ENCODE peak calls at places on chromosomes 3 and 15, in six cellular contexts. A, R, D, O, F and C are unnamed samples.

GRCh38 chr3:27559835-27560234 is 75.7 kb upstream of the SLC4A7 start:
- DNase-seq in F (no peak), A (peak; percentile 76), D (peak; percentile 63), R (no peak), O (peak; percentile 88), C (no peak)

GRCh38 chr3:143078883-143079282 is 40.7 kb upstream of the CHST2 start:
- DNase-seq in R (no peak), A (no peak), D (no peak), F (no peak), O (peak; percentile 76), C (peak; percentile 40)

GRCh38 chr3:128051459-128051836 is 789 bp upstream of the SEC61A1 start:
- DNase-seq in D (no peak), R (no peak), F (no peak), A (no peak), O (no peak), C (no peak)

GRCh38 chr3:106814231-106814630 is 563.0 kb upstream of the CCDC54 start:
- DNase-seq in A (no peak), O (no peak), R (no peak), D (peak; percentile 56), F (no peak), C (no peak)

GRCh38 chr15:62549345-62549970 is 384.4 kb upstream of the C2CD4B start:
- DNase-seq in D (no peak), R (no peak), O (peak; percentile 33), A (no peak), F (no peak), C (peak; percentile 9)

GRCh38 chr3:159200176-159200575 is 398.3 kb downstream of the MFSD1 start:
- DNase-seq in D (no peak), O (no peak), R (no peak), F (no peak), A (no peak), C (peak; percentile 41)

GRCh38 chr3:196274585-196274984 is 12.9 kb downstream of the PCYT1A start:
- DNase-seq in F (no peak), D (no peak), A (no peak), R (no peak), O (peak; percentile 19), C (no peak)

GRCh38 chr3:105915524-105915923 is 46.7 kb upstream of the CBLB start:
- DNase-seq in A (no peak), F (no peak), D (no peak), O (no peak), R (no peak), C (no peak)

GRCh38 chr3:158768361-158768787 is 33.5 kb upstream of the MFSD1 start:
- DNase-seq in F (peak; percentile 68), R (peak; percentile 26), O (peak; percentile 78), D (peak; percentile 79), A (peak; percentile 65), C (peak; percentile 29)

GRCh38 chr3:64653101-64653500 is 34.7 kb downstream of the ADAMTS9 start:
- DNase-seq in D (no peak), R (no peak), A (no peak), F (no peak), O (no peak), C (no peak)

GRCh38 chr15:74414603-74415338 is 19.0 kb downstream of the SEMA7A start:
- DNase-seq in F (no peak), R (no peak), O (no peak), D (no peak), A (no peak), C (no peak)
- TF ChIP-seq POLR2A in F (no peak), R (no peak), O (no peak), D (no peak), A (no peak), C (no peak)

GRCh38 chr3:30919600-30919999 is 25.1 kb upstream of the GADL1 start:
- DNase-seq in R (no peak), O (no peak), F (no peak), A (no peak), D (no peak), C (no peak)
- TF ChIP-seq POLR2A in R (no peak), O (no peak), F (no peak), A (no peak), D (no peak), C (no peak)

GRCh38 chr3:133408366-133408765 is 8.5 kb downstream of the BFSP2 start:
- DNase-seq in F (no peak), R (no peak), D (no peak), O (peak; percentile 58), A (no peak), C (no peak)
- TF ChIP-seq POLR2A in F (no peak), R (no peak), D (no peak), O (no peak), A (no peak), C (no peak)

GRCh38 chr3:9901967-9902366 is 681 bp upstream of the IL17RE start:
- DNase-seq in A (no peak), F (no peak), R (no peak), D (no peak), O (no peak), C (no peak)

GRCh38 chr3:9903904-9904303 is 1.3 kb downstream of the IL17RE start:
- DNase-seq in D (no peak), R (no peak), A (peak; percentile 71), O (no peak), F (no peak), C (no peak)

GRCh38 chr3:9899289-9899791 is 3.3 kb upstream of the IL17RE start:
- DNase-seq in R (no peak), A (no peak), F (no peak), O (no peak), D (no peak), C (no peak)

GRCh38 chr3:9903238-9903624 is 583 bp downstream of the IL17RE start:
- DNase-seq in R (no peak), A (no peak), O (peak; percentile 52), F (no peak), D (no peak), C (no peak)

GRCh38 chr3:9902372-9903237 is at the start of gene IL17RE:
- DNase-seq in O (no peak), D (no peak), F (no peak), R (no peak), A (no peak), C (no peak)
- TF ChIP-seq POLR2A in O (no peak), D (no peak), F (no peak), R (no peak), A (no peak), C (no peak)

DNA sequence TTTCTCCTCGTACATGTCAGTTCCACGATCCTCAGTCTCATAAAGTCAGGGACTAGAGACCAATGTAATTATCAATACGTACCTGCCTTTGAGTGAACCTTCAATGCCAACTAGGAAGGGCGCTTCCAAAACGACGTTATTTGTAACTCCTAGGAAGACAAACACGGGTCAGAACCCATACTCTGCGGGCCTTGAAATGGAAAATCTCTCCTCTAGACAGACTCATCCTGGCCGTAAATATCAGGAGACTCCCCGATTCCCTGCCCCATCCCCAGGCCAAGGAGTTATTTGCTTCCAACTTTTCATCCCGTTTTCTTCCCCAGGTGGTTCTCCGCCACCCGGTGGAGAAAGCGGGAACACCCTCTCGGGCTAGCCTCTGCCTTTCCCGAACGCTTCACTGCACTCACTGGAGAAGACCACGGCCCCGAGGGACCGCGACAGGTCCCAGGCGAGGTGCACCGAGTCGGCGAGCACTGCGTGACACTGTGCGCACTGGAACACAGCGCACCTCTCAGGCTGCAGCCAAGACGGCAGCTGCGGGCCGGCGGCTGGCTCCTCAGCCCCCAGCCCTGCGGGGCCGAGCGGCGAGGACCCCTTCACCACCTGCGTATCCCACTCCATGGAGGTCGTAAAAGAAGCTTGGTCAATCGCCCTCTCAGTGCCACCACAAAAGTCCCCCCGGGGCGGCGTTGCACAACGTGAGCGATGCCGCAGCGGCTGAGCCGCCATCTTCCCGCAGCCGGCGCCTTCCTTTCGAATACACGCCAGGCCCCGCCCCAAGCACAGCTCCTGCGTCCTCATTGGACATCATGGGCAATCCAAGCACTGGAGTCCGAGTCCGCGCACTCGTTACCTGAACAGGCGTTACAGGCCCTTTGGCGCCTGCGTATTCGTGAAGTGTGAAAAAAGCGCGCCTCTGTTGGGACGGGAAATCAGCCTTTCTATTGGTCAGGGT is at the start of gene OIP5:
- DNase-seq in R (peak; percentile 99), A (peak; percentile 98), D (peak; percentile 100), F (peak; percentile 95), O (peak; percentile 100), C (peak; percentile 96)
- TF ChIP-seq POLR2A in R (no peak), A (no peak), D (no peak), F (no peak), O (peak; percentile 12), C (peak; percentile 98)

GRCh38 chr3:34889641-34890040 is 749.7 kb upstream of the ARPP21 start:
- DNase-seq in F (no peak), O (no peak), R (no peak), A (no peak), D (no peak), C (no peak)
- TF ChIP-seq POLR2A in F (no peak), O (no peak), R (no peak), A (no peak), D (no peak), C (no peak)

GRCh38 chr3:179451335-179452165 is at the start of gene GNB4:
- DNase-seq in R (peak; percentile 43), A (peak; percentile 59), O (peak; percentile 82), D (peak; percentile 82), F (peak; percentile 52), C (peak; percentile 92)
- TF ChIP-seq POLR2A in R (no peak), A (no peak), O (peak; percentile 56), D (no peak), F (peak; percentile 68), C (peak; percentile 96)

DNA sequence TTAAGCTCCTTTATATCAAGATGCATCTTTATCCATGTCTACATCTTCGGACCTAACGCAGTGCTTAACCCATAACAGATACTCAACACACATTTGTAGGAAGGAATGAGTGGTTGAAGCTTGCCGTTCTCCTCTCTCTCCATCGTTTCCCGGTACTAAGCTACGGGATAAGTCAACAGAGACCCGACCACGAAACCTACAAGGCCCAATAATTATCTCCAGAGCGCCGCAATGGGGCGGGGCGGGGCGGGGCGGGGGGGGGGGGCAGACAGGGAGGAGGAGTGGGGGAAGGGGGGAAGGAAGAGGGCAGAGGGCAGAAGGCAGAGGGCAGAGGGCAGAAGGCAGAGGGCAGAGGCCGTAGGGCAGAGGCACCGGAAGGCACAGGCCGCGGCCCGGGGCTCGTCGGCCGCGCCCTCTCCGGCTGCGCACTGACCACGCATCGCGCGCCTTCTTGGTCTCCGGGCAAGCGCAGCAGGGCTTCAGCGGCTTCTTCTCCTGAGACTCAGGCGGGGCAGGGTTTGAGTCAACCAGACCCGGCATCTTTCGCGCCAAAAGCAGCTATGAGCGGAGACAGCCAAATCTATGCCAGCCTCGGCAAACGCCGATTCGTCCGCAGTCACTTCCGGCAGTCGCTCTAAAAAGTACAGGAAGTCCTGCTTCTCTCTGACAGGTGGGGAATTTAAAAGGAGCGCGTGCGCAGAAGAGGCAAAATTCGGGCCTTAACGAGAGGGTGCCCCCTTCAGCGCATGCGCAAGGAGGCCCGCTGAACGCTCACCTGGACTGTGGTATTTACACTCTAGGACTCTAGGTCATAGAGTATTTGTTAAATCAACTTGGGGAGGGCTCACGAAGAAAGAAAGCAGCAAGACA is at the start of gene COX17:
- DNase-seq in F (peak; percentile 87), O (peak; percentile 94), D (peak; percentile 99), R (peak; percentile 94), A (peak; percentile 94), C (peak; percentile 71)
- TF ChIP-seq POLR2A in F (peak; percentile 74), O (peak; percentile 68), D (peak; percentile 73), R (peak; percentile 77), A (peak; percentile 28), C (peak; percentile 37)